ENCODE peak calls at places on chromosome 3, in six cellular contexts. Q is BE2C, N is iris pigment epithelial cell, A is ureter, F is EL, H is cardiac fibroblast. P is an unnamed sample.

GRCh38 chr3:74129611-74130010 is 484.8 kb downstream of the CNTN3 start:
- DNase-seq in Q (no peak), N (no peak), A (no peak), F (no peak), H (no peak), P (no peak)

GRCh38 chr3:124783696-124784095 is 53.4 kb downstream of the UMPS start:
- DNase-seq in Q (no peak), N (no peak), A (no peak), F (no peak), H (no peak), P (no peak)

GRCh38 chr3:48739955-48740823 is 23.2 kb upstream of the IP6K2 start:
- DNase-seq in Q (peak; percentile 83), N (peak; percentile 77), A (peak; percentile 87), F (peak; percentile 80), H (peak; percentile 78), P (peak; percentile 91)

GRCh38 chr3:192091831-192092230 is 630.9 kb downstream of the PYDC2 start:
- DNase-seq in Q (no peak), N (peak; percentile 9), A (no peak), F (peak; percentile 74), H (peak; percentile 20), P (no peak)

GRCh38 chr3:120203016-120203415 is 82.0 kb downstream of the GPR156 start:
- DNase-seq in Q (no peak), N (peak; percentile 87), A (peak; percentile 59), F (peak; percentile 78), H (peak; percentile 89), P (no peak)

GRCh38 chr3:175273573-175273972 is 414.4 kb downstream of the NAALADL2 start:
- DNase-seq in Q (no peak), N (no peak), A (no peak), F (no peak), H (no peak), P (no peak)

GRCh38 chr3:65348596-65348995 is 660.8 kb upstream of the ADAMTS9 start:
- DNase-seq in Q (no peak), N (peak; percentile 71), A (no peak), F (peak; percentile 32), H (peak; percentile 65), P (no peak)

GRCh38 chr3:33954956-33955355 is 156.5 kb downstream of the PDCD6IP start:
- DNase-seq in Q (no peak), N (peak; percentile 15), A (no peak), F (no peak), H (peak; percentile 23), P (no peak)

GRCh38 chr3:129312021-129312639 is 33.5 kb downstream of the HMCES start:
- DNase-seq in Q (no peak), N (no peak), A (no peak), F (no peak), H (no peak), P (no peak)

GRCh38 chr3:101898062-101898461 is 48.7 kb downstream of the NFKBIZ start:
- DNase-seq in Q (no peak), N (no peak), A (no peak), F (no peak), H (no peak), P (no peak)

GRCh38 chr3:66933233-66933632 is 64.9 kb upstream of the KBTBD8 start:
- DNase-seq in Q (no peak), N (no peak), A (no peak), F (no peak), H (no peak), P (no peak)

GRCh38 chr3:112632596-112632995 is 8.3 kb downstream of the CCDC80 start:
- DNase-seq in Q (no peak), N (no peak), A (no peak), F (no peak), H (no peak), P (no peak)

GRCh38 chr3:127733781-127734180 is 61.0 kb downstream of the ABTB1 start:
- DNase-seq in Q (no peak), N (no peak), A (no peak), F (no peak), H (no peak), P (no peak)

GRCh38 chr3:56987238-56987932 is 73.1 kb upstream of the SPATA12 start:
- DNase-seq in Q (no peak), N (no peak), A (no peak), F (no peak), H (no peak), P (no peak)

GRCh38 chr3:38992117-38992779 is 59.5 kb downstream of the SCN11A start:
- DNase-seq in Q (no peak), N (peak; percentile 86), A (no peak), F (peak; percentile 88), H (peak; percentile 83), P (no peak)

GRCh38 chr3:56887402-56888025 is 85.8 kb upstream of the ARHGEF3 start:
- DNase-seq in Q (no peak), N (no peak), A (no peak), F (no peak), H (no peak), P (no peak)

GRCh38 chr3:99721633-99722007 is 83.2 kb downstream of the COL8A1 start:
- DNase-seq in Q (no peak), N (peak; percentile 76), A (no peak), F (peak; percentile 35), H (no peak), P (no peak)

GRCh38 chr3:135473449-135473848 is 492.1 kb upstream of the PPP2R3A start:
- DNase-seq in Q (no peak), N (no peak), A (no peak), F (no peak), H (no peak), P (no peak)

GRCh38 chr3:12428131-12428530 is 56.1 kb upstream of the TSEN2 start:
- DNase-seq in Q (no peak), N (no peak), A (no peak), F (no peak), H (no peak), P (no peak)

GRCh38 chr3:187982149-187982548 is 171.8 kb upstream of the LPP start:
- DNase-seq in Q (no peak), N (no peak), A (no peak), F (no peak), H (no peak), P (no peak)

GRCh38 chr3:6622712-6623111 is 238.2 kb upstream of the GRM7 start:
- DNase-seq in Q (no peak), N (no peak), A (no peak), F (no peak), H (no peak), P (no peak)

GRCh38 chr3:194485876-194486539 is 794 bp downstream of the ATP13A3 start:
- DNase-seq in Q (peak; percentile 44), N (peak; percentile 48), A (peak; percentile 50), F (peak; percentile 50), H (peak; percentile 47), P (peak; percentile 84)

GRCh38 chr3:67386446-67386845 is 268.0 kb downstream of the SUCLG2 start:
- DNase-seq in Q (no peak), N (no peak), A (no peak), F (no peak), H (no peak), P (no peak)

GRCh38 chr3:52095990-52096775 is 39.8 kb upstream of the DUSP7 start:
- DNase-seq in Q (no peak), N (no peak), A (no peak), F (no peak), H (no peak), P (no peak)

GRCh38 chr3:47746264-47746663 is 35.4 kb downstream of the SMARCC1 start:
- DNase-seq in Q (no peak), N (no peak), A (no peak), F (no peak), H (no peak), P (peak; percentile 54)

GRCh38 chr3:139601191-139601961 is 61.8 kb upstream of the RBP1 start:
- DNase-seq in Q (peak; percentile 19), N (peak; percentile 18), A (peak; percentile 45), F (no peak), H (no peak), P (no peak)

GRCh38 chr3:73405000-73405399 is 219.7 kb downstream of the PDZRN3 start:
- DNase-seq in Q (no peak), N (no peak), A (no peak), F (no peak), H (no peak), P (no peak)

GRCh38 chr3:12809001-12809400 is 12.5 kb downstream of the CAND2 start:
- DNase-seq in Q (no peak), N (no peak), A (no peak), F (no peak), H (no peak), P (no peak)

GRCh38 chr3:176566757-176567156 is 630.5 kb downstream of the TBL1XR1 start:
- DNase-seq in Q (no peak), N (no peak), A (no peak), F (no peak), H (no peak), P (no peak)

GRCh38 chr3:7589526-7589925 is 728.6 kb downstream of the GRM7 start:
- DNase-seq in Q (no peak), N (no peak), A (no peak), F (no peak), H (no peak), P (no peak)

GRCh38 chr3:183287301-183287971 is 34.4 kb downstream of the B3GNT5 start:
- DNase-seq in Q (no peak), N (peak; percentile 98), A (no peak), F (peak; percentile 28), H (peak; percentile 99), P (no peak)

GRCh38 chr3:190051643-190052042 is 69.1 kb downstream of the P3H2 start:
- DNase-seq in Q (no peak), N (no peak), A (no peak), F (no peak), H (no peak), P (no peak)

GRCh38 chr3:33668618-33669017 is 49.4 kb downstream of the CLASP2 start:
- DNase-seq in Q (no peak), N (no peak), A (no peak), F (no peak), H (no peak), P (no peak)

GRCh38 chr3:125433091-125433534 is 58.0 kb upstream of the ZNF148 start:
- DNase-seq in Q (peak; percentile 53), N (no peak), A (no peak), F (no peak), H (no peak), P (no peak)

GRCh38 chr3:131072845-131073244 is 46.2 kb downstream of the NEK11 start:
- DNase-seq in Q (peak; percentile 44), N (peak; percentile 4), A (no peak), F (peak; percentile 39), H (peak; percentile 76), P (no peak)

GRCh38 chr3:156183396-156183795 is 63.0 kb downstream of the KCNAB1 start:
- DNase-seq in Q (no peak), N (no peak), A (no peak), F (no peak), H (no peak), P (no peak)

GRCh38 chr3:67382551-67382950 is 271.9 kb downstream of the SUCLG2 start:
- DNase-seq in Q (no peak), N (peak; percentile 39), A (no peak), F (no peak), H (peak; percentile 28), P (no peak)

GRCh38 chr3:55813268-55814097 is 326.4 kb upstream of the WNT5A start:
- DNase-seq in Q (no peak), N (no peak), A (no peak), F (no peak), H (no peak), P (no peak)

GRCh38 chr3:53525765-53526761 is 31.7 kb downstream of the CACNA1D start:
- DNase-seq in Q (no peak), N (peak; percentile 5), A (no peak), F (no peak), H (peak; percentile 2), P (no peak)